ENCODE peak calls at places on chromosomes 6 and 20, in six cellular contexts. U is stomach, Q is GM23338, X is body of pancreas, J is brain microvascular endothelial cell, P is H7. N is an unnamed sample. For H3K27me3, the result is how much of the 10 kb centered on the place peaks cover.

GRCh38 chr6:147194652-147195403 is 9.4 kb upstream of the STXBP5 start:
- DNase-seq in U (no peak), Q (no peak), X (no peak), J (no peak), P (no peak), N (no peak)

GRCh38 chr20:44200983-44201382 is 9.6 kb downstream of the OSER1 start:
- DNase-seq in U (no peak), Q (no peak), X (no peak), J (no peak), P (no peak), N (no peak)

GRCh38 chr6:161922631-161923119 is 648.8 kb upstream of the AGPAT4 start:
- DNase-seq in U (peak), Q (peak), X (peak), J (peak), P (peak), N (peak)

GRCh38 chr6:43968110-43968965 is 158.9 kb downstream of the MRPL14 start:
- DNase-seq in U (no peak), Q (no peak), X (no peak), J (no peak), P (peak), N (no peak)

GRCh38 chr6:84061174-84061573 is 27.6 kb downstream of the MRAP2 start:
- DNase-seq in U (no peak), Q (no peak), X (no peak), J (no peak), P (no peak), N (no peak)

GRCh38 chr6:96460052-96460700 is 61.4 kb upstream of the UFL1 start:
- DNase-seq in U (no peak), Q (no peak), X (no peak), J (no peak), P (no peak), N (no peak)

GRCh38 chr6:105994522-105995402 is 91.4 kb upstream of the PRDM1 start:
- DNase-seq in U (peak), Q (peak), X (peak), J (peak), P (peak), N (peak)

GRCh38 chr20:59817846-59818245 is 115.6 kb downstream of the SYCP2 start:
- DNase-seq in U (no peak), Q (no peak), X (no peak), J (no peak), P (peak), N (no peak)

GRCh38 chr6:134170844-134171243 is 118.4 kb upstream of the SLC2A12 start:
- DNase-seq in U (no peak), Q (no peak), X (no peak), J (peak), P (no peak), N (peak)

GRCh38 chr6:3348821-3349220 is 90.1 kb downstream of the PSMG4 start:
- DNase-seq in U (no peak), Q (no peak), X (no peak), J (no peak), P (no peak), N (no peak)

GRCh38 chr6:32442243-32442667 is 2.6 kb downstream of the HLA-DRA start:
- DNase-seq in U (no peak), Q (no peak), X (no peak), J (no peak), P (no peak), N (no peak)

GRCh38 chr6:155174576-155175174 is 89.1 kb upstream of the CLDN20 start:
- DNase-seq in U (peak), Q (peak), X (peak), J (peak), P (peak), N (peak)

GRCh38 chr6:125906158-125906998 is 50.2 kb upstream of the HINT3 start:
- DNase-seq in U (peak), Q (peak), X (peak), J (peak), P (peak), N (peak)

GRCh38 chr6:125453516-125453915 is 151.7 kb upstream of the HDDC2 start:
- DNase-seq in U (no peak), Q (peak), X (no peak), J (no peak), P (no peak), N (no peak)

GRCh38 chr6:108653864-108654402 is 93.2 kb downstream of the FOXO3 start:
- DNase-seq in U (peak), Q (no peak), X (peak), J (no peak), P (no peak), N (peak)

GRCh38 chr6:144305985-144306384 is 20.9 kb downstream of the UTRN start:
- DNase-seq in U (no peak), Q (no peak), X (no peak), J (peak), P (no peak), N (peak)

GRCh38 chr20:6277661-6278060 is 154.8 kb upstream of the FERMT1 start:
- DNase-seq in U (no peak), Q (no peak), X (no peak), J (peak), P (no peak), N (no peak)

GRCh38 chr20:23298926-23299672 is 51.5 kb upstream of the NXT1 start:
- DNase-seq in U (no peak), Q (no peak), X (no peak), J (peak), P (no peak), N (no peak)

GRCh38 chr6:158283304-158284005 is 28.8 kb upstream of the TULP4 start:
- DNase-seq in U (no peak), Q (peak), X (no peak), J (peak), P (peak), N (no peak)

GRCh38 chr20:45840700-45841198 is 7.2 kb downstream of the SNX21 start:
- DNase-seq in U (no peak), Q (no peak), X (no peak), J (no peak), P (no peak), N (no peak)

GRCh38 chr20:50172347-50173013 is 18.1 kb upstream of the CEBPB start:
- DNase-seq in U (peak), Q (peak), X (peak), J (peak), P (peak), N (peak)

GRCh38 chr6:90074161-90074560 is 179.9 kb downstream of the GJA10 start:
- DNase-seq in U (no peak), Q (no peak), X (no peak), J (no peak), P (no peak), N (no peak)

GRCh38 chr20:35891375-35891774 is 62.9 kb downstream of the SCAND1 start:
- DNase-seq in U (no peak), Q (no peak), X (no peak), J (no peak), P (no peak), N (no peak)

GRCh38 chr6:35242486-35242885 is 17.0 kb upstream of the ZNF76 start:
- DNase-seq in U (no peak), Q (no peak), X (no peak), J (no peak), P (no peak), N (no peak)

GRCh38 chr6:3841711-3842565 is 7.2 kb upstream of the FAM50B start:
- DNase-seq in U (no peak), Q (no peak), X (no peak), J (peak), P (peak), N (no peak)

GRCh38 chr20:33373735-33374605 is 27.3 kb downstream of the CDK5RAP1 start:
- DNase-seq in U (no peak), Q (no peak), X (peak), J (peak), P (no peak), N (peak)

GRCh38 chr6:108798672-108799355 is 49.4 kb upstream of the ARMC2 start:
- DNase-seq in U (peak), Q (peak), X (peak), J (no peak), P (no peak), N (no peak)

DNA sequence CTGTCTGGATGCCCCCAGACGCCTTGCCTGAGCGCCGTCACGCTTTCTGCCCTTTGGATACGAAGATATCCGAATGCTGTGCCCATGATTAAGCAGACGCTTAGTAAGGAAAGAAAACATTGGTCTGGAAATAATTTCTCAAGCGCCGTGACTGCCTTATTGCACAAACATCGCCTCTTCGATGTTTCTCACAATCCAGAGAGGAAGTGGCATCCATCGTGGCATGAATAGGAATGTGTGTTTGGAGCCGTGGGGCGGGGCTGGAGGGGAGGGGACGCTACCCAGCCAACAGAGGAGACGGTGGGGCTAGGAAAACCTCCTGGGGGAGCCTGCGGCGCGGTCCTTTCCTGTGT is 564 bp upstream of the PPP1R14C start:
- DNase-seq in U (no peak), Q (peak), X (no peak), J (no peak), P (no peak), N (no peak)
- H3K27me3 ChIP-seq in U (half or more), Q (half or more), X (under half), J (half or more), P (half or more), N (under half)

GRCh38 chr20:57268399-57269076 is 2.1 kb upstream of the BMP7 start:
- DNase-seq in U (no peak), Q (no peak), X (no peak), J (no peak), P (no peak), N (no peak)
- H3K27me3 ChIP-seq in U (half or more), Q (half or more), X (under half), J (half or more), P (half or more), N (under half)

DNA sequence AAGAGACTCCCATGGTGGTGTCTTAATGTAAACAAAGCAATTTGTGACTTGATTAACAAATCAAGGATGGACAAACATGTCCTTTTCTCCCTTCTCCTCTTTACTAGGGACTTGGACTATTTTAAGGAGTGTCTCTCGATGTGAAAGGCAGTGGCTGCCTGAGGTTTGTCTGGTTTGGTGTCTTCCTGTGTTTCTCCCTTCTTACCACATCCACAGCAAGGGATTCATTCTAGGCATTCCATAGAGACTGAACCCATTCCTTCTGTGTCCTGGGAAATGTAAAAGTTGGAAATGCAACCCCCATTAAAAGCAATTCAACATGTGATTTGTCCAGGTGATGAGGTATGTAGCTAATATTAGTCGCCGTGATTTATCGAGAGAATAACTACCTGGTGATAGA is 15.9 kb downstream of the NRN1 start:
- DNase-seq in U (no peak), Q (no peak), X (no peak), J (no peak), P (no peak), N (no peak)
- H3K27me3 ChIP-seq in U (under half), Q (half or more), X (under half), J (under half), P (under half), N (under half)

GRCh38 chr6:42891199-42891722 is 11.8 kb downstream of the RPL7L1 start:
- DNase-seq in U (no peak), Q (no peak), X (no peak), J (no peak), P (no peak), N (no peak)
- H3K27me3 ChIP-seq in U (under half), Q (under half), X (under half), J (under half), P (under half), N (under half)

GRCh38 chr6:135951169-135951568 is 99.7 kb downstream of the PDE7B start:
- DNase-seq in U (no peak), Q (no peak), X (no peak), J (no peak), P (no peak), N (no peak)
- H3K27me3 ChIP-seq in U (under half), Q (under half), X (under half), J (under half), P (under half), N (under half)

GRCh38 chr6:149922642-149923326 is at the start of gene RAET1G:
- DNase-seq in U (peak), Q (peak), X (peak), J (peak), P (peak), N (peak)

GRCh38 chr6:149923327-149923986 is 536 bp upstream of the RAET1G start:
- DNase-seq in U (no peak), Q (no peak), X (no peak), J (no peak), P (no peak), N (no peak)

GRCh38 chr6:149924933-149925252 is 2.0 kb upstream of the RAET1G start:
- DNase-seq in U (no peak), Q (no peak), X (no peak), J (no peak), P (peak), N (peak)

GRCh38 chr6:149925253-149925973 is 2.5 kb upstream of the RAET1G start:
- DNase-seq in U (no peak), Q (peak), X (no peak), J (peak), P (peak), N (peak)

DNA sequence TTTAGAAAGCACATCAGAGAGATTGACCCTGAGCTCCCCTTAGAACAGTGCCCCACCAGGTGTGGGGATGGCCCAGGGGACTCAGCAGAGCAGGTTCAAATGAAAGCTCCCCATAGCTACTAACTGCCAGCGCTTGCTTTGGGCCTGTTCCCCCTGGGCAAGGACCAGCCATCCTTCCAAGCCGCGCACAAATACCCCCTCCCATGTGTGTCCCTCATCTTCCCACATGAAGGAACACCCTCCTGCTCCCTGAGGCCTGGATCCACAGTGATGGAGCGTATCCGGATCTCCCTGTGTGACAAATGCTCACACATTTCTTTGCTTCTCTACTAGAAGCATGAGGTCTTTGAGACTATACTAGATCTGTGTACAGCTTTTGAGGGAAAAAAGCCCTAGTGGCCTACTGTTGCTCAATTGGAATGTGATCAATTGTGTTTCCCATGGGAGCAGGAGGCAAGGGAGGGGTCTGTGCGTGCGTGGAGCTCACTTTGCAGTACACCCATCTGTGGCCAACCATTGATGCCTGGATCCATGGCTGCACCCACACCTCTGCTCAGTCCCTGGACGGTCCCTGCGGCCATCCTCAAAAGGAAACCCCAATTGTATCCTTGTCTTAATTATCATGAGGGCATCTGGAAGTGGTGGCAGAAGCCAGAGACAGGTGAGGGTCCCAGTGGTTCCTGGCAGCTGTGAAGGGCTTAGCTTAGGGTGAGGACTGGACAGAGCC is 1.4 kb upstream of the RAET1G start:
- DNase-seq in U (no peak), Q (no peak), X (no peak), J (no peak), P (peak), N (no peak)
- H3K27me3 ChIP-seq in U (half or more), Q (half or more), X (under half), J (under half), P (half or more), N (under half)

GRCh38 chr6:38484656-38485055 is 155.1 kb downstream of the BTBD9 start:
- DNase-seq in U (no peak), Q (no peak), X (no peak), J (no peak), P (no peak), N (no peak)

GRCh38 chr6:38489951-38490350 is 149.8 kb downstream of the BTBD9 start:
- DNase-seq in U (no peak), Q (no peak), X (no peak), J (peak), P (no peak), N (no peak)

GRCh38 chr6:38483526-38483925 is 156.2 kb downstream of the BTBD9 start:
- DNase-seq in U (no peak), Q (no peak), X (no peak), J (no peak), P (no peak), N (no peak)

GRCh38 chr6:38488876-38489275 is 150.9 kb downstream of the BTBD9 start:
- DNase-seq in U (no peak), Q (no peak), X (no peak), J (no peak), P (no peak), N (no peak)

DNA sequence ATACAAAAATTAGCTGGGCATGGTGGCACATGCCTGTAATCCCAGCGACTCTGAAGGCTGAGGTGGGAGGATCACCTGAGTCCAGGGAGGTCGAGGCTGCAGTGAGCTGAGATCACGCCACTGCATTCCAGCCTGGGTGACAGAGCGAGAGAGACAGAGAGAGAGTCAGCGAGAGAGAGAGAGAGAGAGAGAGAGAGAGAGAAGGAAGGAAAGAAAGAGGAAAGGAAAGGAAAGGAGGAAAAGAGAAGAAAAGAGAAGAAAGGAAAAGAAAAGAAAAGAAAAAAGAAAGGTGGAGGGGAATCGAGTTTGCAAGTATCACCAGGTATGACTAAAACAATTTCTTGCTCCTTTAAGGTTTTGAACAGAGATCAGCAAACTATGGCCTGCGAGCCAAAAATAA is 152.3 kb downstream of the BTBD9 start:
- DNase-seq in U (no peak), Q (no peak), X (no peak), J (no peak), P (no peak), N (no peak)
- H3K27me3 ChIP-seq in U (under half), Q (under half), X (under half), J (under half), P (under half), N (under half)

GRCh38 chr20:62576815-62577214 is 65.5 kb upstream of the SLCO4A1 start:
- DNase-seq in U (no peak), Q (peak), X (no peak), J (peak), P (peak), N (no peak)
- H3K27me3 ChIP-seq in U (half or more), Q (under half), X (under half), J (under half), P (under half), N (under half)

GRCh38 chr6:1618305-1619105 is 8.8 kb downstream of the FOXC1 start:
- DNase-seq in U (no peak), Q (peak), X (no peak), J (no peak), P (peak), N (no peak)
- H3K27me3 ChIP-seq in U (half or more), Q (half or more), X (under half), J (under half), P (half or more), N (under half)

DNA sequence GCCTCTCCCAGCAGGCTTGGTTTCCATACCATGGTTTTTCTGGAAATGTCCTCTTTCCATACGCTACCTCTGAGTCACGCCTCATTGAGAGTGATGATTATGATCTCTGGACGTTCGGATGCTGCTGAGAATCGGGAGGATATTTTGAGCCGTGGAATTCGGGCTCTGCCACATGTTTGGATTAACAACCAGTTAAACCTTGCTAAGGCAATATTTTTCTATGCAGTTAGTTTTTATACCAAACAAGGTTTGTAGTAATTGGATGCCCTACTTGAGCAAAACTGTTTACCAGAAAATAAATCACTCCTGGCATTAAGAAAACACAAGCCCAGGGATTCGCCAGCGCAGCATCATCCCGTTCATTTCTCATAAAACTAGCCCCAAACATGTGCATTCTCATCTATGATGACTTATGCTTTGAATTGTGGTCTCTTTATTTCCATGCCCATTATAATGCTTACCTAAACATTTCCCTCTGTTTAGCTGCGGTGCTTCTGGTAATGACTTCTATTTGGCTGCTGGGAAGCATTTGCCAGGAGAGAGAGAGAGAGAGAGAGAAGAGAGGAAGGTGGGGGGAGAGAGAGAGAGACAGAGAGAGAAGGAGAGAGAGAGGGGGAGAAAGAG is 198.9 kb downstream of the CLIC5 start:
- DNase-seq in U (no peak), Q (no peak), X (no peak), J (no peak), P (no peak), N (no peak)
- H3K27me3 ChIP-seq in U (under half), Q (under half), X (under half), J (under half), P (under half), N (under half)